ENCODE peak calls at places on chromosomes 12 and 14, in nine cellular contexts. Y is brain microvascular endothelial cell, C is NB4, U is A549, V is tibial artery, E is astrocyte of the cerebellum, K is HuH-7, X is posterior vena cava, F is T-helper 2 cell. G is an unnamed sample.

GRCh38 chr12:52423035-52423434 is 11.1 kb downstream of the KRT75 start:
- DNase-seq in Y (no peak), C (no peak), U (no peak), V (no peak), E (no peak), K (no peak), X (no peak), F (no peak), G (no peak)

GRCh38 chr12:21773263-21773741 is 1.2 kb downstream of the KCNJ8 start:
- DNase-seq in Y (peak), C (peak), U (peak), V (peak), E (no peak), K (peak), X (peak), F (no peak), G (peak)

GRCh38 chr12:91226951-91227350 is 44.3 kb upstream of the DCN start:
- DNase-seq in Y (no peak), C (no peak), U (no peak), V (no peak), E (no peak), K (no peak), X (no peak), F (no peak), G (no peak)

GRCh38 chr12:6341439-6342139 is at the start of gene TNFRSF1A:
- DNase-seq in Y (peak), C (peak), U (peak), V (peak), E (peak), K (peak), X (peak), F (peak), G (peak)

GRCh38 chr12:102950950-102951490 is 6.5 kb upstream of the ASCL1 start:
- DNase-seq in Y (no peak), C (no peak), U (no peak), V (no peak), E (no peak), K (no peak), X (no peak), F (no peak), G (no peak)

GRCh38 chr12:55720071-55720564 is at the start of gene RDH5:
- DNase-seq in Y (peak), C (no peak), U (peak), V (peak), E (no peak), K (peak), X (peak), F (no peak), G (no peak)

GRCh38 chr14:26934151-26934550 is 336.3 kb upstream of the NOVA1 start:
- DNase-seq in Y (no peak), C (no peak), U (no peak), V (no peak), E (no peak), K (no peak), X (no peak), F (no peak), G (no peak)

GRCh38 chr12:120234643-120235368 is 30.7 kb downstream of the PXN start:
- DNase-seq in Y (peak), C (no peak), U (peak), V (peak), E (peak), K (peak), X (peak), F (no peak), G (peak)

GRCh38 chr12:2198088-2198501 is 145.3 kb downstream of the CACNA1C start:
- DNase-seq in Y (peak), C (peak), U (no peak), V (no peak), E (peak), K (no peak), X (no peak), F (no peak), G (no peak)

GRCh38 chr14:89915114-89915878 is 39.2 kb downstream of the EFCAB11 start:
- DNase-seq in Y (peak), C (peak), U (peak), V (no peak), E (peak), K (no peak), X (no peak), F (peak), G (peak)

GRCh38 chr14:34713122-34713680 is 1.2 kb downstream of the CFL2 start:
- DNase-seq in Y (no peak), C (no peak), U (no peak), V (no peak), E (no peak), K (no peak), X (no peak), F (no peak), G (no peak)

GRCh38 chr12:100468126-100468525 is 5.5 kb upstream of the NR1H4 start:
- DNase-seq in Y (no peak), C (no peak), U (no peak), V (no peak), E (no peak), K (no peak), X (no peak), F (no peak), G (no peak)

GRCh38 chr14:55386037-55386798 is 25.4 kb downstream of the ATG14 start:
- DNase-seq in Y (no peak), C (no peak), U (no peak), V (no peak), E (no peak), K (no peak), X (no peak), F (no peak), G (no peak)

G was measured in sciatic nerve.